ENCODE peak calls at places on chromosomes 16 and 17, in six cellular contexts. Y, M, R, W, C and D are unnamed samples.

GRCh38 chr17:34126496-34126895 is 128.6 kb upstream of the CCL2 start:
- DNase-seq in M (no peak), Y (peak; percentile 35), R (no peak), W (no peak), C (no peak), D (no peak)

GRCh38 chr17:54435966-54436365 is 464.7 kb upstream of the TOM1L1 start:
- DNase-seq in Y (no peak), M (no peak), C (no peak), W (no peak), R (no peak), D (peak; percentile 9)

GRCh38 chr16:4944333-4945281 is 7.7 kb upstream of the PPL start:
- DNase-seq in M (peak; percentile 84), R (peak; percentile 54), W (peak; percentile 98), Y (peak; percentile 71), C (no peak), D (peak; percentile 81)

GRCh38 chr16:54506691-54507090 is 220.1 kb upstream of the IRX3 start:
- DNase-seq in C (no peak), W (no peak), Y (no peak), M (no peak), R (no peak), D (no peak)

GRCh38 chr17:51059781-51060180 is 60.9 kb downstream of the SPAG9 start:
- DNase-seq in W (peak; percentile 12), C (no peak), R (no peak), M (no peak), Y (no peak), D (no peak)

GRCh38 chr16:10941127-10941933 is 938 bp downstream of the DEXI start:
- DNase-seq in Y (peak; percentile 58), C (no peak), M (no peak), W (no peak), R (no peak), D (no peak)

GRCh38 chr16:671353-672131 is 3.6 kb downstream of the RHOT2 start:
- DNase-seq in R (no peak), Y (no peak), M (no peak), W (no peak), C (no peak), D (no peak)

GRCh38 chr17:64007838-64008282 is 9.7 kb downstream of the PRR29 start:
- DNase-seq in R (no peak), M (no peak), C (no peak), Y (peak; percentile 43), W (peak; percentile 52), D (no peak)

GRCh38 chr17:44133918-44134476 is 7.7 kb upstream of the HROB start:
- DNase-seq in M (no peak), R (no peak), Y (no peak), C (no peak), W (no peak), D (no peak)

GRCh38 chr17:19302791-19303233 is 59.7 kb downstream of the B9D1 start:
- DNase-seq in C (no peak), W (no peak), Y (no peak), R (no peak), M (no peak), D (no peak)

GRCh38 chr17:4436381-4436780 is 2.6 kb downstream of the SPNS3 start:
- DNase-seq in R (no peak), Y (no peak), M (no peak), W (no peak), C (no peak), D (no peak)

GRCh38 chr17:6670571-6670970 is 19.0 kb downstream of the C17orf100 start:
- DNase-seq in R (no peak), M (no peak), W (no peak), Y (no peak), C (no peak), D (no peak)

GRCh38 chr16:75458029-75458428 is 6.5 kb downstream of the TMEM170A start:
- DNase-seq in Y (no peak), C (no peak), W (no peak), M (no peak), R (no peak), D (no peak)

GRCh38 chr17:15742921-15743320 is 10.8 kb downstream of the TBC1D26 start:
- DNase-seq in W (no peak), R (no peak), C (no peak), Y (no peak), M (no peak), D (no peak)

GRCh38 chr16:29254676-29255495 is 151.6 kb downstream of the NPIPB11 start:
- DNase-seq in Y (no peak), W (no peak), R (no peak), C (no peak), M (no peak), D (no peak)

GRCh38 chr16:3038256-3038655 is 1.5 kb upstream of the BICDL2 start:
- DNase-seq in C (no peak), Y (peak; percentile 63), R (no peak), M (no peak), W (peak; percentile 33), D (no peak)

GRCh38 chr17:9175700-9176467 is 154.6 kb downstream of the NTN1 start:
- DNase-seq in W (no peak), M (no peak), Y (no peak), C (no peak), R (no peak), D (no peak)

GRCh38 chr17:9177212-9177611 is 155.9 kb downstream of the NTN1 start:
- DNase-seq in M (no peak), W (no peak), R (no peak), Y (no peak), C (no peak), D (no peak)

GRCh38 chr17:9179602-9180001 is 158.3 kb downstream of the NTN1 start:
- DNase-seq in C (no peak), W (no peak), M (no peak), R (no peak), Y (no peak), D (no peak)

GRCh38 chr17:9181640-9182039 is 160.3 kb downstream of the NTN1 start:
- DNase-seq in Y (no peak), M (no peak), C (no peak), R (no peak), W (no peak), D (no peak)

GRCh38 chr17:9178319-9178718 is 157.0 kb downstream of the NTN1 start:
- DNase-seq in C (no peak), Y (no peak), M (no peak), R (no peak), W (no peak), D (no peak)
- TF ChIP-seq ZNF274 in C (no peak), Y (no peak), M (no peak), R (no peak), W (no peak), D (no peak)

GRCh38 chr17:75753514-75754377 is 11.2 kb downstream of the GALK1 start:
- DNase-seq in C (no peak), Y (peak; percentile 90), W (peak; percentile 67), R (peak; percentile 89), M (no peak), D (no peak)
- H3K4me3 ChIP-seq in C (peak overlapping the region; percentile 49), Y (peak overlapping the region; percentile 16), W (peak overlapping the region; percentile 39), R (peak overlapping the region; percentile 45), M (no peak overlapping the region), D (peak overlapping the region; percentile 9)

GRCh38 chr16:65781855-65782254 is 584.6 kb upstream of the CDH5 start:
- DNase-seq in M (no peak), W (no peak), C (no peak), R (no peak), Y (no peak), D (no peak)
- H3K4me1 ChIP-seq in M (no peaks in the 10 kb centered on the region), W (no peaks in the 10 kb centered on the region), C (no peaks in the 10 kb centered on the region), R (peaks cover 4% of the 10 kb centered on the region), Y (no peaks in the 10 kb centered on the region), D (peaks cover 2% of the 10 kb centered on the region)

DNA sequence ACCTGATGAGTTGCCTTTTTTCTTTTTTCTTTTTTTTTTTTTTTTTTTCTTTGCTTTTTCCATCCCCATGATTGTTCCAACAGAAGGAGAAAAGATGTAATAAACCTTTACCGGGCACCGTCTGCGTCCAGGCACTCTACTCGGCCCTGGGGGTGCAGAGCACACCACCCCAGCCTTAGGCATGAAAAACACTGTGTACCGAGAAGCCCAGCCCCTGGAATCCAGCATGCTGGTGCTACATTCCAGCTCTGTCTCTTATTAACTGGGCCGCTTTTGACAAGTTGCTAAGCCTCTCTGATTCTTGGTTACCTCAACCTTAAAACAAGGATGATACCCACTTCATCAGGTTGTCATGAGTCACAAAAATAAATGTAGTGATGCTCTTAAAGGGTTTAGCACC is 64.1 kb upstream of the HSBP1 start:
- DNase-seq in C (no peak), W (no peak), M (no peak), Y (no peak), R (no peak), D (no peak)
- TF ChIP-seq ZNF274 in C (no peak), W (no peak), M (no peak), Y (no peak), R (no peak), D (no peak)

GRCh38 chr17:81691196-81691595 is 7.4 kb downstream of the HGS start:
- DNase-seq in M (no peak), W (no peak), C (no peak), R (no peak), Y (no peak), D (no peak)

GRCh38 chr17:81690066-81690465 is 6.3 kb downstream of the HGS start:
- DNase-seq in R (no peak), C (no peak), Y (no peak), W (no peak), M (no peak), D (no peak)

GRCh38 chr17:81690549-81690948 is 6.7 kb downstream of the HGS start:
- DNase-seq in C (no peak), W (no peak), R (no peak), M (no peak), Y (no peak), D (no peak)

GRCh38 chr17:81693491-81694360 is 9.4 kb upstream of the MRPL12 start:
- DNase-seq in W (no peak), Y (peak; percentile 67), C (no peak), M (no peak), R (no peak), D (no peak)

GRCh38 chr17:81691608-81692007 is 7.8 kb downstream of the HGS start:
- DNase-seq in W (no peak), R (no peak), M (no peak), C (no peak), Y (no peak), D (no peak)
- H3K4me3 ChIP-seq in W (no peak overlapping the region), R (no peak overlapping the region), M (no peak overlapping the region), C (no peak overlapping the region), Y (no peak overlapping the region), D (no peak overlapping the region)

GRCh38 chr16:89957214-89957785 is 8.7 kb downstream of the DEF8 start:
- DNase-seq in W (no peak), R (no peak), M (no peak), Y (no peak), C (no peak), D (no peak)
- H3K4me1 ChIP-seq in W (no peaks in the 10 kb centered on the region), R (no peaks in the 10 kb centered on the region), M (no peaks in the 10 kb centered on the region), Y (no peaks in the 10 kb centered on the region), C (peaks cover 31% of the 10 kb centered on the region), D (peaks cover 11% of the 10 kb centered on the region)